ENCODE peak calls at places on chromosome 16, in four cellular contexts. One of them, this sample, is unnamed.

GRCh38 chr16:48542020-48542473 is 67.9 kb downstream of the N4BP1 start:
- DNase-seq in H1: no peak
- DNase-seq in HepG2: no peak
- DNase-seq in GM12878: no peak
- DNase-seq in this sample: no peak

GRCh38 chr16:71288570-71288889 is 672 bp downstream of the CMTR2 start:
- DNase-seq in H1: no peak
- DNase-seq in HepG2: no peak
- DNase-seq in GM12878: no peak
- DNase-seq in this sample: no peak

GRCh38 chr16:31305219-31305618 is 45.4 kb downstream of the ITGAM start:
- DNase-seq in H1: no peak
- DNase-seq in HepG2: no peak
- DNase-seq in GM12878: no peak
- DNase-seq in this sample: no peak

GRCh38 chr16:81531415-81531814 is 86.8 kb downstream of the CMIP start:
- DNase-seq in H1: no peak
- DNase-seq in HepG2: no peak
- DNase-seq in GM12878: no peak
- DNase-seq in this sample: no peak

GRCh38 chr16:46620265-46621005 is 744 bp downstream of the SHCBP1 start:
- DNase-seq in H1: no peak
- DNase-seq in HepG2: no peak
- DNase-seq in GM12878: no peak
- DNase-seq in this sample: peak; percentile 9

GRCh38 chr16:90057738-90058173 is 19.4 kb downstream of the PRDM7 start:
- DNase-seq in H1: no peak
- DNase-seq in HepG2: peak; percentile 71
- DNase-seq in GM12878: no peak
- DNase-seq in this sample: no peak

GRCh38 chr16:89374393-89374948 is 115.9 kb downstream of the ANKRD11 start:
- DNase-seq in H1: no peak
- DNase-seq in HepG2: no peak
- DNase-seq in GM12878: no peak
- DNase-seq in this sample: no peak

GRCh38 chr16:60811657-60812056 is 1224.6 kb downstream of the CDH8 start:
- DNase-seq in H1: no peak
- DNase-seq in HepG2: no peak
- DNase-seq in GM12878: no peak
- DNase-seq in this sample: no peak

GRCh38 chr16:80147021-80147680 is 393.6 kb upstream of the DYNLRB2 start:
- DNase-seq in H1: no peak
- DNase-seq in HepG2: no peak
- DNase-seq in GM12878: no peak
- DNase-seq in this sample: no peak

GRCh38 chr16:77723108-77723514 is 797 bp downstream of the NUDT7 start:
- DNase-seq in H1: no peak
- DNase-seq in HepG2: no peak
- DNase-seq in GM12878: no peak
- DNase-seq in this sample: no peak

GRCh38 chr16:20865420-20866126 is 34.6 kb downstream of the DCUN1D3 start:
- DNase-seq in H1: no peak
- DNase-seq in HepG2: no peak
- DNase-seq in GM12878: peak; percentile 64
- DNase-seq in this sample: no peak

GRCh38 chr16:65306313-65306712 is 184.4 kb upstream of the CDH11 start:
- DNase-seq in H1: no peak
- DNase-seq in HepG2: no peak
- DNase-seq in GM12878: no peak
- DNase-seq in this sample: no peak

GRCh38 chr16:31273676-31274075 is 13.9 kb downstream of the ITGAM start:
- DNase-seq in H1: no peak
- DNase-seq in HepG2: no peak
- DNase-seq in GM12878: no peak
- DNase-seq in this sample: no peak

GRCh38 chr16:29126057-29126494 is 141.2 kb downstream of the LAT start:
- DNase-seq in H1: no peak
- DNase-seq in HepG2: no peak
- DNase-seq in GM12878: no peak
- DNase-seq in this sample: no peak

DNA sequence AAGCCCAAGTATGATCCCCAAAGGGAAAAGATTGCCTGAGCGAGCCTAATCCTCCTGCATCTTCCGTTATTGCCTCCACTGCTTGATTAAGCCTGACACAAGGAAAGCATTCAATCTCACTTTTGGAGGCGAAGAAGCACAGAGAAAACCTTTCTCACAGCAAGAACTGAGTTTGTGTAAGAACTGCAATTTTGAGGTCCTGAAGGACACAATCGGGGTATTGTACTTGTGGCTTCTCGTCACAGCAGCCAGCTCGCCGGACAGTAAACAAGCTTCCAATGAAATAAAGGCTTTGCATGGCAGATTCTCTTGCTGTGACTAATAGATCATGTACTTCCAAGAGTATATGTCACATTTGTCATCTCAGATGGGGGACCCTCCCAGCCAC is 18.7 kb upstream of the FOXF1 start:
- DNase-seq in H1: no peak
- DNase-seq in HepG2: no peak
- DNase-seq in GM12878: no peak
- DNase-seq in this sample: no peak
- H3K4me3 ChIP-seq in H1: no peak overlapping the region
- H3K4me3 ChIP-seq in HepG2: no peak overlapping the region
- H3K4me3 ChIP-seq in GM12878: no peak overlapping the region
- H3K4me3 ChIP-seq in this sample: no peak overlapping the region

DNA sequence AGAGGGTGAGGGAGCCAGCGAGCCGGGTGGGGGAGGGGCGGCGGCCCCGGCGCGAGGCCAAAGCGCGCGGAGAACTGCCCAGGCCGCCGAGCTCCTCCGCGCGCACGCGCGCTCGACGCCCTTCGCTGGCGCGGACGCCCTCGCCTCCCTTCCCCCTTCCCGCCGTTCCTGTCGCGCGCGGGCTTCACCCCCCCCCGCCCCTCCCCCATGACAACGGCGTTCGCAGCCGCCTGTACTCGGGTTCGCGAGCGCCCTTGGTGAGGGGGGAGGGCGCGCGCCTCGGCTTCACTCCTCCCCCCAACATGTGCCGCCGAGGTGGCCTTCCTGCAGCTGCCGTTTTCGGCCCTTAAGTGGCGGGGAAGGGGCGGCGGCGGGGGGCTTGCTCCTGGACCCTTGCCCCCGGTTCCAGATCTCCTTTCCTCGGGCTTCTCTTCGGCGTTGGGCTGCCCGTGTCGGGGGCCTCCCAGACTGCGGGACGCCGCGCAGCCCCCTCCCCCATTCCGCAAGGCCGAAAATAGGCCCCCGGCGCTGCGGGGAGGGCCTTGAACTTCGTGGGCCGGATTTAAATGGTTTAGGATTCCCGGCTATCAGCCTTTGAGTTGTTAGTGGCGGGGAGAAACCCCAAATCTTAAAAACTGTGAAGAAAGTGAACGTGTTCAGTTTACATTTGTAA is 548 bp downstream of the SRRM2 start:
- DNase-seq in H1: no peak
- DNase-seq in HepG2: peak; percentile 56
- DNase-seq in GM12878: no peak
- DNase-seq in this sample: peak; percentile 50
- TF ChIP-seq SUZ12 in H1: no peak
- TF ChIP-seq SUZ12 in HepG2: no peak
- TF ChIP-seq SUZ12 in GM12878: no peak
- TF ChIP-seq SUZ12 in this sample: no peak

GRCh38 chr16:69130461-69130860 is 1.9 kb downstream of the CHTF8 start:
- DNase-seq in H1: no peak
- DNase-seq in HepG2: no peak
- DNase-seq in GM12878: no peak
- DNase-seq in this sample: no peak
- H3K9ac ChIP-seq in H1: no peak overlapping the region
- H3K9ac ChIP-seq in HepG2: no peak overlapping the region
- H3K9ac ChIP-seq in GM12878: no peak overlapping the region
- H3K9ac ChIP-seq in this sample: peak overlapping the region; percentile 83

GRCh38 chr16:4194661-4195060 is 47.2 kb downstream of the SRL start:
- DNase-seq in H1: no peak
- DNase-seq in HepG2: no peak
- DNase-seq in GM12878: no peak
- DNase-seq in this sample: no peak
- H3K4me3 ChIP-seq in H1: no peak overlapping the region
- H3K4me3 ChIP-seq in HepG2: no peak overlapping the region
- H3K4me3 ChIP-seq in GM12878: no peak overlapping the region
- H3K4me3 ChIP-seq in this sample: no peak overlapping the region

GRCh38 chr16:57646388-57647039 is 18.1 kb downstream of the ADGRG1 start:
- DNase-seq in H1: no peak
- DNase-seq in HepG2: no peak
- DNase-seq in GM12878: no peak
- DNase-seq in this sample: no peak
- TF ChIP-seq SUZ12 in H1: no peak
- TF ChIP-seq SUZ12 in HepG2: no peak
- TF ChIP-seq SUZ12 in GM12878: no peak
- TF ChIP-seq SUZ12 in this sample: no peak

GRCh38 chr16:6841392-6841791 is 491.3 kb upstream of the RBFOX1 start:
- DNase-seq in H1: no peak
- DNase-seq in HepG2: no peak
- DNase-seq in GM12878: no peak
- DNase-seq in this sample: no peak

GRCh38 chr16:6835516-6835915 is 497.1 kb upstream of the RBFOX1 start:
- DNase-seq in H1: no peak
- DNase-seq in HepG2: no peak
- DNase-seq in GM12878: no peak
- DNase-seq in this sample: no peak

GRCh38 chr16:6837722-6838121 is 494.9 kb upstream of the RBFOX1 start:
- DNase-seq in H1: no peak
- DNase-seq in HepG2: no peak
- DNase-seq in GM12878: no peak
- DNase-seq in this sample: no peak

GRCh38 chr16:6836771-6837170 is 495.9 kb upstream of the RBFOX1 start:
- DNase-seq in H1: no peak
- DNase-seq in HepG2: no peak
- DNase-seq in GM12878: no peak
- DNase-seq in this sample: no peak

DNA sequence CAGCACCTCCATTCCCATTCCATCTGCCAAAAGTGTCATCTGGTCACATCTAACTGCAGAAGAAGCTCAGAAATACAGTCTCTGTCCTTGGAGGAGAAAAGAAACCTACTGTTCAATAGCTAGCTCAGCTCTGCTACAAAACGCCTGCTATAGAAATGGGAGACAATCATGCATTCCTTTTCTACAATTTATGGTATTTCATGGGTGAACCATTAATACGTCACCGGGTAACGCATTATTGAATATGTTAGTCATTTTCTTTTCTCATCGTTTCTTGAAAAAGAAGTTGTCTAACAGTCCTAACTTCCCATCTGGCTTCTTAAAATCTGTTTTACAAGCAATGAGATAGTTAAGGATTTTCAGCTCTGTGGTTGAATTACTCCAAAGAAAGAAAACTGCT is 496.7 kb upstream of the RBFOX1 start:
- DNase-seq in H1: no peak
- DNase-seq in HepG2: no peak
- DNase-seq in GM12878: no peak
- DNase-seq in this sample: no peak
- H3K9ac ChIP-seq in H1: no peak overlapping the region
- H3K9ac ChIP-seq in HepG2: no peak overlapping the region
- H3K9ac ChIP-seq in GM12878: no peak overlapping the region
- H3K9ac ChIP-seq in this sample: no peak overlapping the region

DNA sequence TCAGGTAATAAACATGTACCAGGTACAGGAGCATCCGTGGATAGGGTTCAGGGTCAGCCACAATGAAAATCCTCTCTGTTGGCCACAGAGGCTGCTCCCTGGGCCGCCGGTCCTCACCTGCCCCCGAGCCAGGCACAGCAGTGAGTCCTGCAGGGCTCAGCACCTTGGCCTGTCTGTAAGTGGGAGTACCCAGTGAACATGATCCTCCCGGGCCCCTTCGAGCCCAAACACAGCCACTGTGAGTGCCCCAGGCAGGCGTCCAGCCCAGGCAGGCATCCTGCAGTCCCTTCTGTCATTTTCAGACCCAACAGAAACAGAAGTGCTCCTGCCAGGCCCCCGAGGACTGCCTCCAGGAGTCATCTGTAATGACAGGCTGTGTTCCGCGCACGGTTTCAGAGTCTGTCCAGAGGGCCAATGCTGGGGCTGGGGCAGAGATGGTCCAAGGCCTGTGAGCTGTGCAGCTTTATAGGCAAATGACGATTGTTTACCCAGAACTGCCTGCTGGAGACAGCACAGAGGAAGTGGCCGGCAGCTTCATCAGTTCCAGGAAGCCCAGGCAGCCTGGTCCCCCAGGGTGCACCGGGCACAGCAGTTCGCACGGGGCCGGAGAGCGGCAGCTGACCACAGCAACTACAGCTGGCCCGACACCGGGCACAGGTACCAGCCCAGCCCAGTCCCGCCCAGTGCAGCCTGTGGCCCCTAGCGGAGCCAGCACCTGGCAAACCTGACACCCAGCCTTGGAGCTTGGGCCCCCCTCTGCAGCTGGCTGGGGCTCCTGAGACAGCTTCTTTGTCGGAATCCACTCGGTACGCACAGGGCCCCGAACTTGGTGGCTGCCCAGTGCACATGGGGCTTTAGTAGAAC is 13.2 kb downstream of the SLC7A5 start:
- DNase-seq in H1: no peak
- DNase-seq in HepG2: peak; percentile 83
- DNase-seq in GM12878: no peak
- DNase-seq in this sample: no peak
- H3K4me3 ChIP-seq in H1: no peak overlapping the region
- H3K4me3 ChIP-seq in HepG2: peak overlapping the region; percentile 21
- H3K4me3 ChIP-seq in GM12878: peak overlapping the region; percentile 30
- H3K4me3 ChIP-seq in this sample: no peak overlapping the region

DNA sequence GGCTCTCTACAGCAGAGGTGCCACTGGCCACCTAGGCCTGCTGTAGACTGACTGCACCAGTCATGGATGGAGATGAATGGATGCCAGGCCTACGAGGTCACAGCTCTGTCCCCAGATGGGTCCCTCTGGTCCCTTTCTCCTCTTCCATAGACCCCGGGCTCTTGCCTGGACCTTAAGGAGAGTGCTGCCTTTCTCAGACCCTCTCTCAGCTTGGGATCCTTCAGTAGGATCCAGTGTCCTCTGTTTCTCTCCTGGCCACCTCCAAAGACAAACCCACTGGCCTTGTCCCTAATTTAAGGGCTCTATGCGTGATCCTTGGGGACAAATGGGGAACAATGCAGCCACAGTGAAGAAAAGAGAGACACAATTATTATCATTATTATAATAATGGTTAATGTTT is 189.3 kb upstream of the C16orf82 start:
- DNase-seq in H1: no peak
- DNase-seq in HepG2: no peak
- DNase-seq in GM12878: no peak
- DNase-seq in this sample: no peak
- TF ChIP-seq SUZ12 in H1: no peak
- TF ChIP-seq SUZ12 in HepG2: no peak
- TF ChIP-seq SUZ12 in GM12878: no peak
- TF ChIP-seq SUZ12 in this sample: no peak